ENCODE peak calls at places on chromosome 12, in seven cellular contexts. One of them, this sample, is unnamed.
A peak's percentile ranks its signal among the peaks of the same experiment; 100 is the strongest.

GRCh38 chr12:47121146-47121545 is 41.4 kb upstream of the AMIGO2 start:
- DNase-seq in GM23338: no peak
- DNase-seq in right cardiac atrium: no peak
- DNase-seq in dorsolateral prefrontal cortex: no peak
- DNase-seq in small intestine: no peak
- DNase-seq in WERI-Rb-1: no peak
- DNase-seq in ascending aorta: no peak
- DNase-seq in this sample: no peak

GRCh38 chr12:4141344-4142270 is 132.0 kb upstream of the CCND2 start:
- DNase-seq in dorsolateral prefrontal cortex: no peak
- DNase-seq in right cardiac atrium: no peak
- DNase-seq in WERI-Rb-1: no peak
- DNase-seq in GM23338: no peak
- DNase-seq in small intestine: no peak
- DNase-seq in ascending aorta: no peak
- DNase-seq in this sample: no peak

GRCh38 chr12:89770391-89770790 is 61.8 kb upstream of the ATP2B1 start:
- DNase-seq in WERI-Rb-1: no peak
- DNase-seq in right cardiac atrium: no peak
- DNase-seq in ascending aorta: no peak
- DNase-seq in small intestine: no peak
- DNase-seq in dorsolateral prefrontal cortex: no peak
- DNase-seq in GM23338: no peak
- DNase-seq in this sample: no peak

GRCh38 chr12:78878447-78878846 is 13.9 kb downstream of the SYT1 start:
- DNase-seq in small intestine: no peak
- DNase-seq in WERI-Rb-1: no peak
- DNase-seq in right cardiac atrium: no peak
- DNase-seq in dorsolateral prefrontal cortex: no peak
- DNase-seq in GM23338: no peak
- DNase-seq in ascending aorta: no peak
- DNase-seq in this sample: no peak

GRCh38 chr12:123271182-123271491 is 519 bp downstream of the CDK2AP1 start:
- DNase-seq in GM23338: peak; percentile 86
- DNase-seq in ascending aorta: no peak
- DNase-seq in small intestine: peak; percentile 66
- DNase-seq in dorsolateral prefrontal cortex: peak; percentile 59
- DNase-seq in right cardiac atrium: peak; percentile 91
- DNase-seq in WERI-Rb-1: peak; percentile 73
- DNase-seq in this sample: no peak

GRCh38 chr12:7103837-7104236 is 5.2 kb downstream of the C1RL start:
- DNase-seq in small intestine: no peak
- DNase-seq in GM23338: no peak
- DNase-seq in dorsolateral prefrontal cortex: no peak
- DNase-seq in ascending aorta: no peak
- DNase-seq in right cardiac atrium: no peak
- DNase-seq in WERI-Rb-1: no peak
- DNase-seq in this sample: no peak

GRCh38 chr12:79689477-79690155 is 1.1 kb downstream of the PAWR start:
- DNase-seq in small intestine: peak; percentile 54
- DNase-seq in ascending aorta: no peak
- DNase-seq in right cardiac atrium: peak; percentile 74
- DNase-seq in dorsolateral prefrontal cortex: no peak
- DNase-seq in WERI-Rb-1: peak; percentile 19
- DNase-seq in GM23338: peak; percentile 71
- DNase-seq in this sample: peak; percentile 7

GRCh38 chr12:87185367-87185766 is 843.8 kb downstream of the C12orf50 start:
- DNase-seq in right cardiac atrium: no peak
- DNase-seq in WERI-Rb-1: no peak
- DNase-seq in dorsolateral prefrontal cortex: no peak
- DNase-seq in small intestine: no peak
- DNase-seq in ascending aorta: no peak
- DNase-seq in GM23338: no peak
- DNase-seq in this sample: no peak

GRCh38 chr12:25124493-25124892 is 70.5 kb downstream of the DNAI7 start:
- DNase-seq in small intestine: no peak
- DNase-seq in ascending aorta: no peak
- DNase-seq in dorsolateral prefrontal cortex: no peak
- DNase-seq in right cardiac atrium: no peak
- DNase-seq in WERI-Rb-1: no peak
- DNase-seq in GM23338: no peak
- DNase-seq in this sample: no peak

GRCh38 chr12:50257226-50258166 is 25.8 kb downstream of the LIMA1 start:
- DNase-seq in dorsolateral prefrontal cortex: no peak
- DNase-seq in right cardiac atrium: no peak
- DNase-seq in small intestine: peak; percentile 57
- DNase-seq in ascending aorta: no peak
- DNase-seq in WERI-Rb-1: no peak
- DNase-seq in GM23338: no peak
- DNase-seq in this sample: no peak

GRCh38 chr12:66111605-66112004 is 18.9 kb downstream of the LLPH start:
- DNase-seq in dorsolateral prefrontal cortex: no peak
- DNase-seq in WERI-Rb-1: no peak
- DNase-seq in small intestine: no peak
- DNase-seq in right cardiac atrium: no peak
- DNase-seq in ascending aorta: no peak
- DNase-seq in GM23338: no peak
- DNase-seq in this sample: no peak

GRCh38 chr12:47222592-47222959 is 142.8 kb upstream of the AMIGO2 start:
- DNase-seq in GM23338: peak; percentile 20
- DNase-seq in dorsolateral prefrontal cortex: no peak
- DNase-seq in small intestine: no peak
- DNase-seq in WERI-Rb-1: no peak
- DNase-seq in ascending aorta: no peak
- DNase-seq in right cardiac atrium: no peak
- DNase-seq in this sample: no peak

DNA sequence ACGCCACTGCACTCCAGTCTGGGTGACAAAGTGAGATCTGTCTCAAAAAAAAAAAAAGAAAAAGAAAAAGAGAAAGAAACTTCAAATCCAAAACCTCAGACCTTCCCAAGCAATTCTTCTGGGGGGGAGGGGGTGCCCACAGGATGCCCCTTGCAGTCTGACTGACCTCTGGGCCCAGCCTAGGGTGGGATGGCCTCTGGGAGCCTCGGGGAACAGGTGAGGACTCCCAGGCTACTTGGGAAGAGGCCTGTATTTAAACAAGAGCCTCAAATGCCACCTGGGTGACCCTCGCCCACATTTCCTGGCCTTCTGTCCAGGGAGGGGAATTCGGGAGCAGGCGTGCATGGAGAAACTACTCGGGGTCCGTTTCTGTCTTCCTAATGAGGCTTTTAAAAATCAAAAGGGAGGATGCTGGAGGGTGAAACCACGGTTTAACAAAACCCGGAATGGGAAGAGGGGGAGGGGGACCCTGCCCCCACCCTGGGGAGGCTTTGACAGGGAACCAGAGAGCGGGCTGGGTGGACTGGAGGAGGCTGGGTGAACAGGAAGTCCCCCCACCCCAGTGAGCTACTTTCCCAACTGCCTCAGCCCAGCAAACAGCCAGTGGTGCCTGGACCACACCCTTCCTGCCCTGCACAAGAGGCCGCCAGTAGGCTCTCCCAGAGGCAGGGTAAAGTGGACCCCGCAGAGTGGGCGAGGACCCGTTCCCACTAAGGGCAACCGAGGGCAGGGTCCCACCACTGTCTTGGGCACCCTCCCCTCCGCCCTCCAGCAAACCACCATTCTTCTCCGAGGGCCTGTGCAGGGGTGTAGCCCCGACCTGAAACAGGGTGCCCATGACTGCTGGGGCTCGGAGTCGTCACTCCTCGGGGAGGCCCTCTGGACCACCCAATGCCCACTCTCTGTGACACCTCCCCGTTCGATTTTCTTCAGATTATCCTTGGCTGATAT is 1.5 kb upstream of the FBRSL1 start:
- DNase-seq in ascending aorta: no peak
- DNase-seq in WERI-Rb-1: no peak
- DNase-seq in GM23338: no peak
- DNase-seq in dorsolateral prefrontal cortex: no peak
- DNase-seq in right cardiac atrium: peak; percentile 84
- DNase-seq in small intestine: peak; percentile 56
- DNase-seq in this sample: no peak
- H3K4me3 ChIP-seq in ascending aorta: peak overlapping the region; percentile 73
- H3K4me3 ChIP-seq in WERI-Rb-1: no peak overlapping the region
- H3K4me3 ChIP-seq in GM23338: peak overlapping the region; percentile 64
- H3K4me3 ChIP-seq in dorsolateral prefrontal cortex: no peak overlapping the region
- H3K4me3 ChIP-seq in right cardiac atrium: peak overlapping the region; percentile 82
- H3K4me3 ChIP-seq in small intestine: no peak overlapping the region
- H3K4me3 ChIP-seq in this sample: peak overlapping the region; percentile 98

DNA sequence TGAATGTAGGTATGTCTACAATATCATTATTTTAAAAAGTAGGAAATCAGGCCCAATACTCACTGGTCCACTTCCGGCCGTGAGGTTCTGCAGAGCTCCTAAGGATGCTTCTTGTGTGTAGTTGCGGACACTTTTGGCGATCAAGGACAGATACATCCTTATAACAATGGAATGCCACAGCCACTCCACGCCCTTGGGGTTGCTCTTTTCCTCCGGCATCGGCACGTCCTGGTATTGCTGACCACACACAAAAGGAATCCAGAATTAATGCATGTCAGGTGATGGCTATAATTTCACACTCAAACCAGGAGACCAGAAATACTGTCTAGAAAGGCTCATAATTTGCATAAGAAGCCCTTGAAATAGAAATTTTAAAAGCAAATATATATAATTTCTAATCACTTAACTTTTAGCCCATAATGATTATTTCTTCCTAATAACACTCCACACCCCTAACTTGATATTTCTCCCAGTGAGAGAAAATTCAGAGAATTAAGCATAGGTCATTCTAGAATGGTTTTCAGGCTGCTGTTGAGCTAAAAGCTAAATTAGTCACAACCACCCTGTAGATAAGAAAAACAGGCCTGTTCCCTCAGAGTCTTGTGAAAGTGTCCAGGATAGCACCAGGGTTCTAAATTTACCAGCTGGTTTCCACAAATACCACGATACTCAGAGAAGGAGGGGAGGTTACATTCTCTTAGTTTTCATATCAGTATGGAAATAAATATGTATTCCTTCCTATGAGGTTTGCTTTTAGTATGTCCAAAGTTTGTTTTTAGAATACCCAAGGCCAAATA is 65.8 kb upstream of the YARS2 start:
- DNase-seq in dorsolateral prefrontal cortex: no peak
- DNase-seq in ascending aorta: no peak
- DNase-seq in GM23338: no peak
- DNase-seq in WERI-Rb-1: no peak
- DNase-seq in right cardiac atrium: peak; percentile 35
- DNase-seq in small intestine: no peak
- DNase-seq in this sample: no peak
- H3K4me3 ChIP-seq in dorsolateral prefrontal cortex: no peak overlapping the region
- H3K4me3 ChIP-seq in ascending aorta: no peak overlapping the region
- H3K4me3 ChIP-seq in GM23338: no peak overlapping the region
- H3K4me3 ChIP-seq in WERI-Rb-1: no peak overlapping the region
- H3K4me3 ChIP-seq in right cardiac atrium: no peak overlapping the region
- H3K4me3 ChIP-seq in small intestine: no peak overlapping the region
- H3K4me3 ChIP-seq in this sample: no peak overlapping the region

DNA sequence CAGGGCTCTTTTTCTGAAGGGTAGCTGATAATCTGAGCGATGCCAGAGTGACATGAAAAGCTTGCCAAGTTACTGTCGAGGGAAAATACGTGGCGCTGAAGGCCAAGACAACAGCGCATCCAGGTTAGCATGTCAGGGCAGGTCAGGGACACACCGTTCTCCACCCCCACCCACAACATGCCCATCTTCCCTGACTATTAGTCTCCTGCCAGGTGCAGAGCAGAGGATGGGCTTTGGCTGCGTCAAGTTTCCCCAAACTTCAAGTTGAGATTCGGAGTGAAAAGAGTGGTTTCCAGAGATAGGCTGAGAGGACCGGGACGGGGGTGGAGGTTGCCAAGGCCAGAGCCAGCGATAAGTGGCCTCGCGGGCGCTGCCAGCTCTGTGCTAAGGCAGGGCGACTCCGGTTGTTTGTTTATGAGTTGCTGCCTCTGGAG is 1.7 kb downstream of the TRHDE start:
- DNase-seq in right cardiac atrium: peak; percentile 62
- DNase-seq in GM23338: peak; percentile 36
- DNase-seq in WERI-Rb-1: no peak
- DNase-seq in small intestine: no peak
- DNase-seq in ascending aorta: no peak
- DNase-seq in dorsolateral prefrontal cortex: no peak
- DNase-seq in this sample: no peak
- H3K4me3 ChIP-seq in right cardiac atrium: peak overlapping the region; percentile 78
- H3K4me3 ChIP-seq in GM23338: peak overlapping the region; percentile 80
- H3K4me3 ChIP-seq in WERI-Rb-1: peak overlapping the region; percentile 56
- H3K4me3 ChIP-seq in small intestine: no peak overlapping the region
- H3K4me3 ChIP-seq in ascending aorta: peak overlapping the region; percentile 82
- H3K4me3 ChIP-seq in dorsolateral prefrontal cortex: peak overlapping the region; percentile 67
- H3K4me3 ChIP-seq in this sample: peak overlapping the region; percentile 82

DNA sequence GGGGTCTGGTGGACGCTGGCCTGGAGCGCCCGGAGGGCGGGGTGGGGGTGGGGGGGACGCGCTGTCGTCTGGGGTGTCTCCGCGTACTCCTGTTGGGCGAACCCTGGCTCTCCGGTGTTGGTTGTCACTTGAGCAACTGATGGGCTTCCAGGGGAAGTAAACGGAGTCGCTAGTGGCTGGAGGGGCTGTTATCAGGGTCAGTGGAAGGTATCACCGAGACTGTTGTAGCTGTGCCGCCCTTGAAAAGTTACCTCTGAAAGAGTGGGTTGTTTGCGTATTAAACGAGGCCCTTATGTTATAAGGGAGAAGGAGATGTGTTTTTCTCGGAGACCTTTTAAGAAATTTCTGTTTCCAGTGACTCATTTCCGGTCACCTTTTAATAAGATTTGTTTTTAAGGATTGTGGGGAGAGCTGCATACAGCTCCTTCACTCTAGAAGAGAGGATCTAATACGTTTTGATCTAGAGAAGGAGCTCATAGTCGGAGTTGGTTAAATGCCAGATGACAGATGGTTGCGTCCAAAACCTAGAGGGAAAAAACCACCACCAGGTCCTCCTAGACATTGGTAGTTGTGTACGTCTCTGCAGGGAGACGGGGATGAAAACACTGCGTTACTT is 699 bp upstream of the DBX2 start:
- DNase-seq in WERI-Rb-1: no peak
- DNase-seq in GM23338: peak; percentile 34
- DNase-seq in right cardiac atrium: no peak
- DNase-seq in small intestine: no peak
- DNase-seq in dorsolateral prefrontal cortex: no peak
- DNase-seq in ascending aorta: no peak
- DNase-seq in this sample: no peak
- H3K4me3 ChIP-seq in WERI-Rb-1: peak overlapping the region; percentile 68
- H3K4me3 ChIP-seq in GM23338: peak overlapping the region; percentile 85
- H3K4me3 ChIP-seq in right cardiac atrium: peak overlapping the region; percentile 55
- H3K4me3 ChIP-seq in small intestine: no peak overlapping the region
- H3K4me3 ChIP-seq in dorsolateral prefrontal cortex: peak overlapping the region; percentile 68
- H3K4me3 ChIP-seq in ascending aorta: peak overlapping the region; percentile 71
- H3K4me3 ChIP-seq in this sample: peak overlapping the region; percentile 72

DNA sequence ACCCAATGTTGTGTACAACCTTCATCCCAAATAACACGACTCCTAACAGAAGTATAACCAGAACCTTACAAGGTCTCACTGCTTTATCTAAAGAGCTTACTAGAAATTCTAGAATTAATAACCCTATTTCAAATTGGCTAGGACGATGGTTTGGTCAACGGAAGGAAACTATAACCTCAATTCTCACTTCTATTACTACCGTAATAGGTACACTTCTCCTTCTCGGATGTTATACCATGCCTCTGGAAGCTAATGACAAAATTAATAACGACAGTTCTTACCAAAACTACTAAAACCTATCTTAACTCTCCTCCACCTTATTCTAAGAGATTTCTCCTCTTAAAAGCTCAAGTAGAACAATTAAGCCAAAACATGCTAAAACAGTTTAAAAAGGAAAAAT is 23.6 kb upstream of the UBC start:
- DNase-seq in small intestine: no peak
- DNase-seq in GM23338: no peak
- DNase-seq in ascending aorta: no peak
- DNase-seq in dorsolateral prefrontal cortex: no peak
- DNase-seq in right cardiac atrium: no peak
- DNase-seq in WERI-Rb-1: no peak
- DNase-seq in this sample: no peak
- H3K4me3 ChIP-seq in small intestine: no peak overlapping the region
- H3K4me3 ChIP-seq in GM23338: peak overlapping the region; percentile 53
- H3K4me3 ChIP-seq in ascending aorta: peak overlapping the region; percentile 65
- H3K4me3 ChIP-seq in dorsolateral prefrontal cortex: peak overlapping the region; percentile 61
- H3K4me3 ChIP-seq in right cardiac atrium: no peak overlapping the region
- H3K4me3 ChIP-seq in WERI-Rb-1: peak overlapping the region; percentile 60
- H3K4me3 ChIP-seq in this sample: peak overlapping the region; percentile 79